ENCODE peak calls at places on chromosomes 13 and 19, in seven cellular contexts. D is retinal pigment epithelial cell; H is fibroblast of lung; M is stimulated activated effector memory CD8-positive, alpha-beta T cell treated with anti-CD3 and anti-CD28 coated beads, Interleukin-12 subunit alpha, Interleukin-12 subunit beta, amount 100 ng/mL, for 72 hours; P is neural progenitor cell; E is GM23248; T is psoas muscle. Y is an unnamed sample.

GRCh38 chr19:45901432-45901903 is 945 bp downstream of the MYPOP start:
- DNase-seq in P (peak; percentile 62), H (peak; percentile 50), E (peak; percentile 80), M (no peak), T (no peak), D (no peak), Y (peak; percentile 51)

GRCh38 chr19:16928351-16928750 is 39.6 kb downstream of the F2RL3 start:
- DNase-seq in M (no peak), D (no peak), T (no peak), P (no peak), E (no peak), H (no peak), Y (no peak)

GRCh38 chr13:37492741-37493514 is 105.6 kb downstream of the POSTN start:
- DNase-seq in E (peak; percentile 87), H (peak; percentile 98), P (no peak), M (no peak), D (no peak), T (no peak), Y (peak; percentile 72)

GRCh38 chr19:4891066-4891465 is 11.6 kb downstream of the ARRDC5 start:
- DNase-seq in H (no peak), P (no peak), M (no peak), D (no peak), E (no peak), T (no peak), Y (no peak)

GRCh38 chr13:38979891-38980627 is 10.6 kb downstream of the STOML3 start:
- DNase-seq in D (no peak), E (peak; percentile 9), M (no peak), P (peak; percentile 89), T (peak; percentile 58), H (no peak), Y (peak; percentile 6)

GRCh38 chr13:47256618-47257017 is 359.8 kb upstream of the HTR2A start:
- DNase-seq in D (no peak), T (no peak), M (no peak), P (no peak), H (peak; percentile 91), E (peak; percentile 96), Y (peak; percentile 90)

GRCh38 chr13:62126400-62126799 is 710.8 kb upstream of the PCDH20 start:
- DNase-seq in D (no peak), P (no peak), M (no peak), T (no peak), H (no peak), E (no peak), Y (no peak)

GRCh38 chr13:72634859-72635258 is 92.6 kb downstream of the MZT1 start:
- DNase-seq in H (no peak), P (no peak), E (no peak), D (no peak), M (no peak), T (no peak), Y (no peak)

GRCh38 chr19:48752511-48753365 is at the start of gene FUT1:
- DNase-seq in T (peak; percentile 75), M (no peak), D (no peak), H (peak; percentile 40), P (peak; percentile 89), E (peak; percentile 39), Y (no peak)

GRCh38 chr19:11881151-11881800 is 6.3 kb upstream of the ZNF69 start:
- DNase-seq in P (peak; percentile 85), M (peak; percentile 37), E (peak; percentile 70), T (no peak), D (no peak), H (peak; percentile 28), Y (peak; percentile 65)

GRCh38 chr13:20303636-20304035 is 71.5 kb upstream of the GJB6 start:
- DNase-seq in H (peak; percentile 15), D (no peak), P (no peak), E (peak; percentile 39), M (no peak), T (no peak), Y (no peak)

GRCh38 chr13:60699636-60700035 is 302.6 kb downstream of the TDRD3 start:
- DNase-seq in D (no peak), H (no peak), M (no peak), E (no peak), T (no peak), P (no peak), Y (no peak)

GRCh38 chr19:15247107-15248014 is 15.1 kb upstream of the EPHX3 start:
- DNase-seq in H (no peak), T (no peak), M (no peak), E (no peak), D (no peak), P (no peak), Y (no peak)

GRCh38 chr19:3108775-3109174 is 14.6 kb downstream of the GNA11 start:
- DNase-seq in P (peak; percentile 86), H (peak; percentile 39), D (no peak), E (peak; percentile 74), T (peak; percentile 77), M (peak; percentile 59), Y (peak; percentile 57)

GRCh38 chr13:45370922-45371406 is 30.0 kb upstream of the TPT1 start:
- DNase-seq in P (peak; percentile 87), H (peak; percentile 86), T (peak; percentile 87), D (peak; percentile 43), M (peak; percentile 39), E (peak; percentile 84), Y (peak; percentile 90)